ENCODE peak calls at places on chromosomes 6 and 20, in eight cellular contexts. F is IMR-90, C is GM12878, D is HepG2, W is H1, H is SK-N-SH, R is HCT116, Q is K562. E is an unnamed sample.
A peak's percentile ranks its signal among the peaks of the same experiment; 100 is the strongest.

GRCh38 chr6:1516742-1517520 is 92.8 kb upstream of the FOXC1 start:
- DNase-seq in F (no peak), C (no peak), D (no peak), W (no peak), H (no peak), R (no peak), Q (no peak), E (no peak)

GRCh38 chr6:144912474-144912873 is 627.3 kb downstream of the UTRN start:
- DNase-seq in F (peak; percentile 90), C (no peak), D (no peak), W (no peak), H (no peak), R (no peak), Q (no peak), E (no peak)

GRCh38 chr6:63644668-63645326 is 9.2 kb downstream of the PHF3 start:
- DNase-seq in F (no peak), C (no peak), D (no peak), W (no peak), H (no peak), R (no peak), Q (no peak), E (no peak)

GRCh38 chr6:134240664-134241431 is 77.1 kb downstream of the SGK1 start:
- DNase-seq in F (no peak), C (no peak), D (no peak), W (no peak), H (no peak), R (no peak), Q (no peak), E (no peak)

GRCh38 chr20:23637282-23638221 is at the start of gene CST3:
- DNase-seq in F (peak; percentile 81), C (no peak), D (peak; percentile 87), W (no peak), H (peak; percentile 91), R (peak; percentile 68), Q (peak; percentile 92), E (peak; percentile 97)

GRCh38 chr20:42656130-42656529 is 533.6 kb downstream of the PTPRT start:
- DNase-seq in F (no peak), C (no peak), D (no peak), W (no peak), H (no peak), R (no peak), Q (no peak), E (no peak)

GRCh38 chr6:100944644-100945043 is 63.5 kb upstream of the ASCC3 start:
- DNase-seq in F (no peak), C (no peak), D (no peak), W (no peak), H (no peak), R (no peak), Q (no peak), E (no peak)

GRCh38 chr6:140071601-140072062 is 697.2 kb upstream of the CITED2 start:
- DNase-seq in F (peak; percentile 79), C (peak; percentile 3), D (no peak), W (no peak), H (no peak), R (no peak), Q (no peak), E (no peak)

GRCh38 chr6:149863846-149864577 is at the start of gene LRP11:
- DNase-seq in F (peak; percentile 74), C (no peak), D (peak; percentile 82), W (peak; percentile 66), H (peak; percentile 93), R (no peak), Q (peak; percentile 98), E (peak; percentile 87)

GRCh38 chr20:4820833-4821518 is 99.3 kb downstream of the PRND start:
- DNase-seq in F (peak; percentile 88), C (no peak), D (no peak), W (no peak), H (no peak), R (no peak), Q (no peak), E (peak; percentile 50)

GRCh38 chr20:10987651-10988383 is 314.0 kb upstream of the JAG1 start:
- DNase-seq in F (peak; percentile 41), C (no peak), D (no peak), W (no peak), H (no peak), R (no peak), Q (no peak), E (no peak)

GRCh38 chr6:87881342-87881895 is 166.2 kb upstream of the SPACA1 start:
- DNase-seq in F (no peak), C (no peak), D (no peak), W (no peak), H (no peak), R (no peak), Q (no peak), E (no peak)

GRCh38 chr20:63937596-63937995 is 18.6 kb downstream of the UCKL1 start:
- DNase-seq in F (no peak), C (no peak), D (no peak), W (no peak), H (no peak), R (no peak), Q (no peak), E (no peak)

GRCh38 chr6:122710908-122711307 is 68.6 kb upstream of the FABP7 start:
- DNase-seq in F (no peak), C (no peak), D (no peak), W (no peak), H (no peak), R (no peak), Q (no peak), E (no peak)

GRCh38 chr6:167965602-167966539 is 31.6 kb upstream of the KIF25 start:
- DNase-seq in F (no peak), C (no peak), D (no peak), W (no peak), H (no peak), R (no peak), Q (no peak), E (no peak)

GRCh38 chr20:31719644-31720485 is 2.8 kb downstream of the BCL2L1 start:
- DNase-seq in F (no peak), C (no peak), D (peak; percentile 99), W (no peak), H (no peak), R (no peak), Q (no peak), E (peak; percentile 93)
- TF ChIP-seq RAD21 in F (no peak), C (no peak), D (no peak), W (no peak), H (no peak), R (no peak), Q (no peak), E (peak; percentile 28)

GRCh38 chr20:57682184-57683038 is 27.4 kb downstream of the PMEPA1 start:
- DNase-seq in F (no peak), C (peak; percentile 57), D (no peak), W (no peak), H (peak; percentile 57), R (no peak), Q (no peak), E (no peak)

GRCh38 chr20:57680131-57680716 is 29.6 kb downstream of the PMEPA1 start:
- DNase-seq in F (no peak), C (peak; percentile 86), D (no peak), W (no peak), H (no peak), R (no peak), Q (no peak), E (no peak)

GRCh38 chr20:57679113-57679512 is 30.7 kb downstream of the PMEPA1 start:
- DNase-seq in F (no peak), C (no peak), D (no peak), W (no peak), H (no peak), R (no peak), Q (no peak), E (no peak)

GRCh38 chr20:57683876-57684275 is 25.9 kb downstream of the PMEPA1 start:
- DNase-seq in F (no peak), C (no peak), D (no peak), W (no peak), H (no peak), R (no peak), Q (no peak), E (no peak)

DNA sequence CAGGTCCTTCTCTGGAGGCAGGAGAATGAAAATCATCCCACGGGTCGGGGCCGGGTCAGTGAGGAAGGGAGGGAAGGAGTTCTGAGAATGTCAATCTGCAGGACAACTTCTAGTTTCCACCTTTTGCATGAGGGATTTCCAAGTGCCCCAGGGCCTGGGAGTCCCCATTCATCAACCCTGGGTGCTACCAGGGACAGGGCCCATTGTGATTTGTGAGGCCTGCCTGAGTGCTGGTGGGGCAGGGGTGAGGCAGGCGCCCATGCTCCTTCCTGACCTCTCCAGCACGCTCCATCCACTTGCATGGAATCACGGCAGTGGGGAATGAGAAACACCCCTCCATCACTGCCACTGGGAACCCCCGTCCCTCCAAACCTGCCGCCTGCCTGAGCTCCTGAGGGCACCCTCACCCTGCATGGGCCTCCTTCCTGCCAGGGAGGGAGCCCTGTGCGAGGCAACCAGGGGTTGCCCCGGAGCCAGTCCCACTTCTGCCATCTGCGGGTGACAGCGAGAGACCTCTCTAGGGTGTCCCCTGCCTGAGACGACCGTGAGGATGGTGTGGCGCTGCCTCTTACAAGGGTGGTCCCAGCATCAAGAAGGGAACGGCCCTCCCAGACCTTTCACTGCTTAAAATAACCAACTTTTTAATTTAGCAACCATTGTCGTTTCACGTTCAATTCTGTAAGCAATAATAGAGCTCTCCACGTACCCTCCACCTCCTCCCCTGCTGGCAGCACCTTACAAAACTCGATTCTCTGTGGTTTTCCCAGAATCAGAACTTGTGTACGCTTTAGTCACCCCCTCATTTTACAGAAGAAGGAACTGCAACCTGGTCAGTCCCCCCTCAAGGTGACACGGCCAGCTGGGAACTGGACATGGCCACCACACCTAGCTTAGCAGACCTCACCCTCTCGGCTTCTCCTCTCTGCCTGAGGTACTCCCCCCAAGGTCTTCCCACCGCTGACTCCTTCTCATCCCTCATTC is 28.6 kb downstream of the PMEPA1 start:
- DNase-seq in F (no peak), C (peak; percentile 40), D (no peak), W (no peak), H (no peak), R (no peak), Q (no peak), E (no peak)
- TF ChIP-seq RAD21 in F (no peak), C (no peak), D (no peak), W (no peak), H (no peak), R (no peak), Q (no peak), E (no peak)

DNA sequence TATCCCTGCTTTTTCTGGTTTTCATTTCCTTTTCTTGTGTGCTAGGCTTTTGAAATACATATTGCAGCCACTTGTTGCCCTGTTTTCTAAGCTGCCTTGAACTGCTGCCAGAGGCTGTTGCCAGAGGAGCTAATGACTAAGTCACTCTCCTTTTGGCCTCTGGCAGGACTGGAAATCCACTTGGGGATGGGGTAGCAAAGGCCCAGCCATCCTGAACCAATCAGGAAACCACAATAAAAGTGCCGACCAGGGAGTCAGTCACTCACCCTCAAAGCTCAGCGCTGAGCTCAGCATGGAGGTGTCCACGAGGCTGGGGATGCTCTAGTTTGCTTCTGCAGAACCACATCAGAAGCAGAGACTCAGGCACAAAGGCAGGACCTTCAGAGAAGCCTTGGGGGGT is 813.0 kb downstream of the DHX35 start:
- DNase-seq in F (no peak), C (no peak), D (no peak), W (no peak), H (no peak), R (no peak), Q (no peak), E (no peak)
- TF ChIP-seq RAD21 in F (no peak), C (no peak), D (no peak), W (no peak), H (no peak), R (no peak), Q (no peak), E (no peak)

DNA sequence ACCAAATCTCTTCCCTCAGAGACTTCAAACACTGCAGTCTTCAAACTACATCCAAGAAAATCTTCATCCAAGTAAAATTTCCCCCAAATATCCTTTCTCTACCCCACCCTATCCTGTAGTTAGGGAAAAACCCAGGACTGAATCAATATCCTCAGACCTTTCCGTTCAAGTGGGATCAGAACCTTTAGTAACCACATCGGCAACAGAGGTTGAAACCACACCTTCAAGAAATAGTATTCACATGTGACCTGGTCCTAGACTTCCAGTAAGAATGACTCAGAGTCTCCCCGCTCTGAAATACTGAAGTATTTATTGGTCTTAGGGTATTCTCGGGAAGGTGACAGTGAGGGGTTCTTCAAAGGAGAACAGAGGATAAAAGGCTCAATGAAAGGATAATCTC is 8.7 kb downstream of the HLA-DPA1 start:
- DNase-seq in F (no peak), C (no peak), D (no peak), W (no peak), H (no peak), R (no peak), Q (no peak), E (no peak)
- TF ChIP-seq RAD21 in F (no peak), C (no peak), D (no peak), W (no peak), H (no peak), R (no peak), Q (no peak), E (no peak)